ENCODE peak calls at places on chromosomes 12 and 14, in nine cellular contexts. I is tibial nerve, L is esophagus squamous epithelium, R is K562, P is testis, Q is HepG2, J is ovary, Z is heart left ventricle, N is right lobe of liver. H is an unnamed sample.

GRCh38 chr14:74620497-74620921 is 8.5 kb upstream of the LTBP2 start:
- DNase-seq in Q (peak; percentile 72), P (no peak), R (peak; percentile 35), Z (peak; percentile 23), N (no peak), L (no peak), I (no peak), J (no peak), H (no peak)

GRCh38 chr12:84874125-84874824 is 38.3 kb downstream of the SLC6A15 start:
- DNase-seq in Z (no peak), J (no peak), Q (peak; percentile 38), N (no peak), P (no peak), L (no peak), I (no peak), R (peak; percentile 5), H (no peak)

GRCh38 chr14:30443368-30444007 is 115.5 kb upstream of the G2E3 start:
- DNase-seq in Q (peak; percentile 77), R (no peak), N (no peak), J (no peak), I (no peak), L (no peak), P (no peak), Z (no peak), H (no peak)

GRCh38 chr12:52615208-52615868 is 3.0 kb downstream of the KRT73 start:
- DNase-seq in P (no peak), Z (no peak), I (no peak), L (no peak), N (no peak), J (no peak), R (no peak), Q (no peak), H (no peak)

GRCh38 chr12:76457010-76457409 is 102.6 kb downstream of the OSBPL8 start:
- DNase-seq in I (no peak), P (no peak), J (no peak), N (no peak), Q (no peak), Z (no peak), R (no peak), L (no peak), H (no peak)

GRCh38 chr14:65103150-65103760 is 938 bp upstream of the MAX start:
- DNase-seq in Q (peak; percentile 24), N (no peak), R (no peak), P (no peak), J (no peak), L (no peak), I (no peak), Z (no peak), H (no peak)

GRCh38 chr12:3752741-3753486 is at the start of gene CRACR2A:
- DNase-seq in P (peak; percentile 59), N (peak; percentile 59), R (peak; percentile 84), Q (no peak), J (peak; percentile 81), Z (peak; percentile 78), L (no peak), I (peak; percentile 18), H (peak; percentile 24)

GRCh38 chr12:103821773-103822172 is 19.3 kb downstream of the NT5DC3 start:
- DNase-seq in N (no peak), J (no peak), Z (no peak), P (no peak), R (no peak), L (no peak), I (no peak), Q (no peak), H (no peak)

GRCh38 chr14:36520601-36521525 is 831 bp upstream of the NKX2-1 start:
- DNase-seq in P (no peak), Q (peak; percentile 44), N (peak; percentile 48), J (no peak), Z (no peak), R (peak; percentile 36), L (no peak), I (no peak), H (no peak)

GRCh38 chr12:1479645-1480044 is 114.7 kb downstream of the FBXL14 start:
- DNase-seq in Z (no peak), J (no peak), R (no peak), Q (no peak), I (no peak), N (no peak), P (no peak), L (no peak), H (no peak)

GRCh38 chr12:93686572-93687365 is 9.6 kb downstream of the CRADD start:
- DNase-seq in P (no peak), Q (no peak), Z (no peak), N (no peak), R (no peak), L (no peak), I (no peak), J (no peak), H (no peak)

GRCh38 chr12:127235771-127236170 is 1031.2 kb upstream of the TMEM132C start:
- DNase-seq in Z (no peak), Q (no peak), R (no peak), N (no peak), I (no peak), J (no peak), L (no peak), P (no peak), H (no peak)

GRCh38 chr12:125533434-125534029 is 468.3 kb downstream of the AACS start:
- DNase-seq in R (peak; percentile 70), N (peak; percentile 53), L (no peak), P (peak; percentile 73), Q (peak; percentile 11), I (no peak), Z (no peak), J (no peak), H (no peak)

DNA sequence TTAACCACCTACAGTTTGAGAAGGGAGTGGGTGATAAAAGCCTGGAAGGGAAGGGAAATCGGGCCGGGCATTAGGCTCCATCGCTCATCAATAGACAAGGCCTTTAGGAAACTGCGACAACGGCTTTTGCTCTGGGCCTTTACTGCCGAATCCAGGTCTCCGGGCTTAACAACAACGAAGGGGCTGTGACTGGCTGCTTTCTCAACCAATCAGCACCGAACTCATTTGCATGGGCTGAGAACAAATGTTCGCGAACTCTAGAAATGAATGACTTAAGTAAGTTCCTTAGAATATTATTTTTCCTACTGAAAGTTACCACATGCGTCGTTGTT is 263 bp upstream of the RNU7-1 start:
- DNase-seq in R (peak; percentile 90), Z (peak; percentile 86), L (peak; percentile 49), N (peak; percentile 86), I (peak; percentile 73), P (peak; percentile 97), J (peak; percentile 83), Q (peak; percentile 88), H (peak; percentile 92)
- H3K4me3 ChIP-seq in R (peak overlapping the region; percentile 49), Z (peak overlapping the region; percentile 73), L (peak overlapping the region; percentile 68), N (peak overlapping the region; percentile 66), I (peak overlapping the region; percentile 52), P (peak overlapping the region; percentile 72), J (peak overlapping the region; percentile 60), Q (peak overlapping the region; percentile 79), H (no peak overlapping the region)

GRCh38 chr14:29163109-29163508 is 396.5 kb downstream of the FOXG1 start:
- DNase-seq in J (no peak), I (no peak), Q (no peak), L (no peak), Z (no peak), N (no peak), P (no peak), R (no peak), H (no peak)

GRCh38 chr14:29169408-29169807 is 402.8 kb downstream of the FOXG1 start:
- DNase-seq in Q (no peak), Z (no peak), N (no peak), L (no peak), R (no peak), I (no peak), J (no peak), P (no peak), H (no peak)

GRCh38 chr14:29168149-29168548 is 401.6 kb downstream of the FOXG1 start:
- DNase-seq in L (no peak), R (peak; percentile 17), I (no peak), P (no peak), N (no peak), J (no peak), Q (peak; percentile 16), Z (no peak), H (no peak)

GRCh38 chr14:29166507-29166906 is 399.9 kb downstream of the FOXG1 start:
- DNase-seq in I (no peak), P (no peak), N (no peak), Q (no peak), L (no peak), J (no peak), R (peak; percentile 2), Z (no peak), H (no peak)
- TF ChIP-seq CTCF in I (no peak), P (no peak), N (no peak), Q (no peak), L (no peak), J (no peak), R (no peak), Z (no peak), H (no peak)

DNA sequence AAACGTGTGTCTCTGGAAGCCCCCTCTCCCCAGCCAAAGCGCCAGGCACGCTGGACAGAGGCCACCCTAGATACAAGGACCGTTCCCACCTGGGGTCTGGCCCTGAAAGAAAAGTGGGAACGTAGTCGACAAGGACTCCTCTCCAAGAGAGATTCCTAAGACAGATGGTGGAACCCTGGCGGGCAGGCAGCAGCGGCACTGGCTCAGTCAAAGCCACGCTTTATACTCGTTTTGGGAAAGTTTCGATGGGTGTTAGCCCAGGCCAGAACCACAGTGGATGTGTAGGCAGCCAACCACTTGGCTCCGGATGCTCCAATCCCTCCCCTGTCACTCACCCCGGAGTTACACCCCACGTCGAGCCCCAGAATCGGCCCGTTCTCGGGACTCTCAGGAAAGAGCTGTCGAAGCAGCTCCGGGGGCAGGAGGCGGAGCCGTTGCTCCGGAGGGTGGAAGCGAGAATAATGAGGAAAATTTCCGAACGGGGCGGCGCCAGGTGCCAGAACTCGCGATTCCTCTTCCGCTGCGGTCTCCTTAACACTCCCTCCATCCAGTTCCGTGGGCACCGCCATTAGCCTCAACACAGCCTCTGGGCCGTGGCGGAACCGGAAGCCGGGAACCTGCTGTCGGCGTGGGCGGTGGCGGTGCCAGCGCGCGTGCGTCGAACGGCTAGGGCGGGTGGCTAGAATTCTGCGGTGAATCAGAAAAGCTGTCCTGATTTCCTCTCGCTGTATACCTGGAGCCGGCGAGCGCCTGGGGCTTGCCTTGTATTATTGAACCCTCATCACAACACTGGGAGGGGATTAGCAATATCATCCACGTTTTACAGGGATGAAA is at the start of gene BCDIN3D:
- DNase-seq in I (peak; percentile 89), L (peak; percentile 66), Q (peak; percentile 83), J (peak; percentile 94), Z (peak; percentile 94), P (peak; percentile 95), N (peak; percentile 93), R (peak; percentile 89), H (peak; percentile 91)
- TF ChIP-seq POLR2A in I (peak; percentile 34), L (peak; percentile 79), Q (peak; percentile 75), J (peak; percentile 85), Z (no peak), P (peak; percentile 12), N (peak; percentile 80), R (peak; percentile 94), H (no peak)

DNA sequence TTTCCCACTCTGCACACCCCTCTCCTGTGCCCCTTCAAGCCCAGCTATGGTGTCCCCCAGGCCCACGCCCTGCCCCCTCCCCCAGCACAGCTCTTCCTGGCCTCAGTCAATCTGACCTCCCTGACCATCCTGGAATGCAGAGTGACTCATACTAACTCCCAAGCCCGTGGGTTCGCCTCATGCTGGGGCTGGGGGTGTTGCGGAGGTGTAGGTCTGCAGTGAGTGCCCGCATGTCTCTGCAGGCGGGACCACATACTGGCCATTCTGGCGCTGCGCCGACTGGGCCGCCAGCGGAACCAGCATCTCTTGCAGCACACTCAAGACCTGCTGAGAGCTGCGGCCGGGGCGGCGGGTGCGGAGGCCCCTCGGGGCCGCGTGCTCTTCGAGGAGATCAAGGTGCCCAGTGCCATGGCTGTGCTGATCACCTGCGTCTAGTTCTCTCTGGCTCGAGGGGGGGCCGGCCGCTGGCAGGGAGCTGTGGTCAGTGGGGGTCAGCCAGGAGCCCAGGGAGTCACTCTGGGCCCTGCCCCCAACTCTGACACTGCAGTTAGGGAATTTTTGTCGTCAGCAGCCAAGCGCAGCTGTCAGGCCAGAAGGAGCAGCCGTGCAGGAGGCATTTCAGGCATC is 13.4 kb upstream of the TNFAIP2 start:
- DNase-seq in J (peak; percentile 65), Q (peak; percentile 73), R (peak; percentile 19), P (no peak), I (no peak), N (no peak), L (no peak), Z (peak; percentile 57), H (no peak)
- H3K4me3 ChIP-seq in J (no peak overlapping the region), Q (no peak overlapping the region), R (no peak overlapping the region), P (no peak overlapping the region), I (no peak overlapping the region), N (no peak overlapping the region), L (no peak overlapping the region), Z (no peak overlapping the region), H (no peak overlapping the region)